ENCODE peak calls at places on chromosomes 4 and X, in nine cellular contexts. R is IMR-90; Y is CD4-positive, CD25-positive, alpha-beta regulatory T cell; C is ovary; G is mammary epithelial cell; X is hippocampal formation; A is dermis microvascular lymphatic vessel endothelial cell; I is heart left ventricle; K is choroid plexus epithelial cell. Z is an unnamed sample.

GRCh38 chr4:47716017-47716416 is 121.8 kb downstream of the CORIN start:
- DNase-seq in R (no peak), Y (no peak), C (no peak), G (no peak), X (no peak), A (no peak), I (no peak), K (no peak), Z (no peak)

GRCh38 chrX:37347420-37347819 is 1.7 kb upstream of the PRRG1 start:
- DNase-seq in R (peak; percentile 47), Y (no peak), C (no peak), G (no peak), X (no peak), A (no peak), I (no peak), K (peak; percentile 92), Z (no peak)

GRCh38 chrX:9522756-9523155 is 57.9 kb downstream of the TBL1X start:
- DNase-seq in R (peak; percentile 52), Y (no peak), C (no peak), G (no peak), X (no peak), A (no peak), I (no peak), K (peak; percentile 39), Z (no peak)

GRCh38 chrX:125778256-125778655 is 387.8 kb downstream of the DCAF12L2 start:
- DNase-seq in R (no peak), Y (no peak), C (no peak), G (no peak), X (no peak), A (no peak), I (no peak), K (no peak), Z (no peak)

GRCh38 chrX:96027363-96027894 is 657.2 kb upstream of the DIAPH2 start:
- DNase-seq in R (no peak), Y (no peak), C (no peak), G (no peak), X (no peak), A (no peak), I (no peak), K (peak; percentile 1), Z (no peak)

GRCh38 chr4:93996895-93997294 is 168.3 kb downstream of the ATOH1 start:
- DNase-seq in R (no peak), Y (no peak), C (no peak), G (no peak), X (no peak), A (no peak), I (no peak), K (no peak), Z (no peak)

GRCh38 chr4:33086351-33086900 is 2366.3 kb downstream of the PCDH7 start:
- DNase-seq in R (no peak), Y (no peak), C (no peak), G (no peak), X (no peak), A (no peak), I (no peak), K (peak; percentile 55), Z (no peak)

GRCh38 chr4:8321220-8321619 is 51.7 kb downstream of the HTRA3 start:
- DNase-seq in R (no peak), Y (no peak), C (no peak), G (no peak), X (no peak), A (no peak), I (no peak), K (no peak), Z (no peak)

GRCh38 chr4:150656882-150657281 is 74.9 kb downstream of the MAB21L2 start:
- DNase-seq in R (no peak), Y (no peak), C (no peak), G (no peak), X (no peak), A (peak; percentile 48), I (no peak), K (peak; percentile 10), Z (no peak)

GRCh38 chrX:72100051-72100755 is 31.5 kb downstream of the RTL5 start:
- DNase-seq in R (no peak), Y (peak; percentile 7), C (no peak), G (no peak), X (no peak), A (no peak), I (no peak), K (no peak), Z (no peak)

GRCh38 chrX:51435101-51435500 is 61.3 kb downstream of the NUDT11 start:
- DNase-seq in R (no peak), Y (no peak), C (no peak), G (no peak), X (no peak), A (no peak), I (no peak), K (no peak), Z (no peak)

GRCh38 chrX:106921637-106922036 is 1.4 kb downstream of the CLDN2 start:
- DNase-seq in R (no peak), Y (no peak), C (no peak), G (no peak), X (no peak), A (no peak), I (no peak), K (peak; percentile 13), Z (no peak)

GRCh38 chr4:177001271-177002175 is 208.8 kb upstream of the VEGFC start:
- DNase-seq in R (peak; percentile 65), Y (no peak), C (no peak), G (peak; percentile 60), X (no peak), A (no peak), I (no peak), K (peak; percentile 52), Z (no peak)

GRCh38 chr4:139666735-139667266 is 1.2 kb downstream of the MGST2 start:
- DNase-seq in R (peak; percentile 76), Y (no peak), C (no peak), G (peak; percentile 36), X (no peak), A (no peak), I (peak; percentile 48), K (peak; percentile 91), Z (no peak)

GRCh38 chr4:155624478-155624877 is 42.2 kb upstream of the GUCY1A1 start:
- DNase-seq in R (no peak), Y (no peak), C (no peak), G (no peak), X (no peak), A (no peak), I (no peak), K (no peak), Z (no peak)

GRCh38 chr4:2745981-2746806 is 9.9 kb downstream of the TNIP2 start:
- DNase-seq in R (peak; percentile 85), Y (peak; percentile 73), C (no peak), G (peak; percentile 94), X (no peak), A (peak; percentile 71), I (peak; percentile 65), K (peak; percentile 43), Z (peak; percentile 63)

GRCh38 chr4:154124539-154125255 is 335.8 kb upstream of the SFRP2 start:
- DNase-seq in R (peak; percentile 36), Y (no peak), C (no peak), G (peak; percentile 96), X (no peak), A (no peak), I (no peak), K (peak; percentile 76), Z (no peak)

GRCh38 chrX:18927558-18927957 is 56.4 kb downstream of the PHKA2 start:
- DNase-seq in R (no peak), Y (no peak), C (no peak), G (no peak), X (no peak), A (no peak), I (no peak), K (no peak), Z (no peak)

GRCh38 chrX:72367524-72367923 is 61.8 kb upstream of the CITED1 start:
- DNase-seq in R (no peak), Y (no peak), C (no peak), G (no peak), X (no peak), A (no peak), I (no peak), K (no peak), Z (no peak)

GRCh38 chr4:7793186-7793585 is 146.5 kb downstream of the AFAP1 start:
- DNase-seq in R (no peak), Y (no peak), C (no peak), G (no peak), X (no peak), A (no peak), I (no peak), K (no peak), Z (no peak)

GRCh38 chrX:131792789-131793462 is 230.2 kb upstream of the STK26 start:
- DNase-seq in R (peak; percentile 93), Y (no peak), C (peak; percentile 89), G (peak; percentile 84), X (no peak), A (peak; percentile 95), I (peak; percentile 46), K (peak; percentile 44), Z (peak; percentile 91)

GRCh38 chr4:16443504-16444088 is 217.3 kb upstream of the TAPT1 start:
- DNase-seq in R (peak; percentile 52), Y (no peak), C (no peak), G (peak; percentile 12), X (no peak), A (peak; percentile 55), I (no peak), K (peak; percentile 76), Z (no peak)

GRCh38 chr4:178784491-178784890 is 1342.3 kb upstream of the AGA start:
- DNase-seq in R (no peak), Y (no peak), C (no peak), G (no peak), X (no peak), A (no peak), I (no peak), K (peak; percentile 0), Z (no peak)

GRCh38 chr4:113978105-113978504 is 1.3 kb downstream of the ARSJ start:
- DNase-seq in R (no peak), Y (no peak), C (no peak), G (no peak), X (no peak), A (no peak), I (no peak), K (no peak), Z (no peak)

GRCh38 chrX:63513825-63514574 is 162.9 kb upstream of the SPIN4 start:
- DNase-seq in R (peak; percentile 80), Y (no peak), C (no peak), G (peak; percentile 6), X (no peak), A (peak; percentile 26), I (no peak), K (peak; percentile 77), Z (peak; percentile 24)

GRCh38 chrX:153055827-153056748 is at the start of gene PNMA3:
- DNase-seq in R (no peak), Y (no peak), C (no peak), G (no peak), X (no peak), A (no peak), I (no peak), K (no peak), Z (peak; percentile 67)

GRCh38 chr4:116515959-116516358 is 569.4 kb downstream of the TRAM1L1 start:
- DNase-seq in R (no peak), Y (no peak), C (no peak), G (no peak), X (no peak), A (no peak), I (no peak), K (no peak), Z (no peak)

GRCh38 chrX:122092978-122093377 is 1045.6 kb downstream of the GLUD2 start:
- DNase-seq in R (no peak), Y (no peak), C (no peak), G (no peak), X (no peak), A (no peak), I (no peak), K (no peak), Z (no peak)

GRCh38 chr4:98546910-98547544 is 111.4 kb downstream of the TSPAN5 start:
- DNase-seq in R (peak; percentile 54), Y (no peak), C (peak; percentile 73), G (peak; percentile 30), X (peak; percentile 44), A (no peak), I (no peak), K (peak; percentile 83), Z (peak; percentile 46)

GRCh38 chr4:185786422-185786821 is 25.6 kb downstream of the SORBS2 start:
- DNase-seq in R (no peak), Y (no peak), C (no peak), G (no peak), X (no peak), A (no peak), I (no peak), K (no peak), Z (no peak)